ENCODE peak calls at places on chromosomes 16 and 17, in six cellular contexts. R is spleen; L is esophagus squamous epithelium; P is prostate gland; Q is neural progenitor cell; D is CD4-positive, CD25-positive, alpha-beta regulatory T cell. T is an unnamed sample.

GRCh38 chr17:74337834-74338500 is 11.9 kb downstream of the KIF19 start:
- DNase-seq in L (no peak), R (no peak), P (no peak), Q (no peak), D (no peak), T (no peak)

GRCh38 chr17:35790826-35791225 is 4.6 kb downstream of the MMP28 start:
- DNase-seq in P (no peak), Q (no peak), R (no peak), D (no peak), L (no peak), T (no peak)

GRCh38 chr16:66508261-66508913 is 41.5 kb downstream of the TK2 start:
- DNase-seq in Q (no peak), R (peak), L (no peak), P (peak), D (no peak), T (no peak)

GRCh38 chr17:78057113-78057740 is 71.3 kb downstream of the TMC6 start:
- DNase-seq in L (no peak), Q (no peak), P (no peak), D (no peak), R (no peak), T (no peak)

GRCh38 chr16:3637371-3637923 is 17.0 kb upstream of the DNASE1 start:
- DNase-seq in D (no peak), P (no peak), R (peak), Q (no peak), L (no peak), T (no peak)

GRCh38 chr17:8162997-8163977 is 539 bp upstream of the VAMP2 start:
- DNase-seq in L (no peak), D (no peak), R (peak), P (no peak), Q (peak), T (peak)

GRCh38 chr16:86669937-86670772 is 91.8 kb downstream of the FOXL1 start:
- DNase-seq in R (no peak), D (no peak), L (no peak), Q (peak), P (no peak), T (peak)

GRCh38 chr17:72661093-72661944 is 431.2 kb downstream of the SLC39A11 start:
- DNase-seq in Q (no peak), P (peak), D (no peak), R (no peak), L (no peak), T (no peak)

GRCh38 chr17:81508639-81509047 is 4.0 kb downstream of the ACTG1 start:
- DNase-seq in R (no peak), Q (no peak), L (no peak), D (no peak), P (no peak), T (no peak)

GRCh38 chr16:84396537-84397008 is 28.2 kb downstream of the ATP2C2 start:
- DNase-seq in Q (peak), D (no peak), P (peak), L (no peak), R (no peak), T (no peak)

GRCh38 chr16:57464523-57464922 is 2.0 kb downstream of the POLR2C start:
- DNase-seq in D (no peak), L (no peak), P (no peak), Q (no peak), R (no peak), T (peak)

DNA sequence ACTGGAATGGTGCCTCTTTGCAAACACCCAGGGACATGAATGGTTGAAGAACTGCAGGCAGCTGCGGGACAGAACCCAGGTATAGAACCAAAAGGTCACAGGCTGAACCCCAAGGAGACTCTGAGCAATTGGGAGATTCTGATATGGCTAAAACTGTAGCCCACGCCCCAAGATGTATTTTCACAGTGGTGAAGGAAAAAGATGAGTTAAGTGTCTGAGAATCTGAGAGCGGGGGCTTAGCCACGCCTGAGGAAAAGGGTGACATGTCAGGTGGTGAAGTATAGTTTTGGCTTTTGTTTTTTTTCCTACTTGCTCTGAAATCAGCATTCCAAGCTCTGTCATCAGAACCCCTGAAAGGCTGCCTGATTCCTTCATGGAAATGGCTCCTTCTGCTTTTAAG is 73.2 kb downstream of the AKAP1 start:
- DNase-seq in P (peak), D (no peak), Q (no peak), L (no peak), R (no peak), T (no peak)
- H3K27ac ChIP-seq in P (no peak), D (no peak), Q (no peak), L (no peak), R (no peak), T (no peak)

DNA sequence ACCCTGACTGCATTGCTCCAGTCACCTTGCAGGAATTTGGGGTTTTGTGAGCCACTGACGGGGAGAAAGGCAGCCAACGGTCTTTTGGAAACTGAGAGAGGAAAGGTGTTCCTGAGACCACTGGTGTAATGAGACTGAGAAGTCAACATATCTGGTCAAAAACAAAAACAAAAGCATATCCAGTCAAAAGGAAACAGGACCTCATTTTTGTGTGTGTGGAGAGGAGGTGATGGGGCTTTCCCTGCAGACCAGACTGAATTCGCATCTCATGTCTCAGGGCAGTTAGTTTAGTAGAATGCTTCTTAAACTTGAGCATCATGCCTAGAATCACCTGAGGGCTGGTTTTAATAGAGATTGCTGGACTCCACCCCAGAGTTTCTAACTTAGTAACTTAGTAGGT is 198.4 kb downstream of the COPRS start:
- DNase-seq in L (no peak), D (no peak), R (no peak), Q (no peak), P (no peak), T (no peak)
- H3K4me3 ChIP-seq in L (no peak), D (no peak), R (no peak), Q (no peak), P (no peak), T (no peak)

GRCh38 chr17:75785016-75785769 is 587 bp downstream of the UNK start:
- DNase-seq in Q (peak), P (peak), R (peak), D (peak), L (peak), T (peak)
- H3K27ac ChIP-seq in Q (peak), P (peak), R (peak), D (peak), L (peak), T (peak)

GRCh38 chr17:43784628-43785101 is 4.4 kb downstream of the CFAP97D1 start:
- DNase-seq in D (no peak), L (no peak), Q (no peak), P (no peak), R (no peak), T (no peak)
- H3K4me3 ChIP-seq in D (no peak), L (no peak), Q (no peak), P (no peak), R (no peak), T (no peak)

DNA sequence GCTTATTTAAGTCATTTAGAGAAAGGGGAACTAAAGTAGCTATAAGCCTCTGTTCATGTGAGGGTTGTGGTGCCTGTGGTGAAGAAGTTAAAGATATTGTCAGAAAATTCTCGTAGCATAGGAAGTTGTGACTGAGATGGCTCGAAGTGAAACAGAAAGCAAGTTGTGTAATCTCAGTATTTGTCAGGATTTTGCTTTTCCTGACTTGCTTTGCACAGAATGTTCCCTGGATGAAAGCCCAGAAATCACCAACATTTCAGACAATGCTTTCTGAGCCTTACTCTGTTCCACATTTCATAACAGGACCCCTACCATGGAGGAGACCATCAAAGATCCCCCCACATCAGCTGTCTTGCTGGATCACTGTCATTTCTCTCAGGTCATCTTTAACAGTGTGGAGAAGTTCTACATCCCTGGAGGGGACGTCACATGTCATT is 10.6 kb downstream of the CALCOCO2 start:
- DNase-seq in P (peak), L (no peak), D (no peak), R (no peak), Q (no peak), T (no peak)
- H3K27ac ChIP-seq in P (peak), L (peak), D (peak), R (peak), Q (no peak), T (peak)

DNA sequence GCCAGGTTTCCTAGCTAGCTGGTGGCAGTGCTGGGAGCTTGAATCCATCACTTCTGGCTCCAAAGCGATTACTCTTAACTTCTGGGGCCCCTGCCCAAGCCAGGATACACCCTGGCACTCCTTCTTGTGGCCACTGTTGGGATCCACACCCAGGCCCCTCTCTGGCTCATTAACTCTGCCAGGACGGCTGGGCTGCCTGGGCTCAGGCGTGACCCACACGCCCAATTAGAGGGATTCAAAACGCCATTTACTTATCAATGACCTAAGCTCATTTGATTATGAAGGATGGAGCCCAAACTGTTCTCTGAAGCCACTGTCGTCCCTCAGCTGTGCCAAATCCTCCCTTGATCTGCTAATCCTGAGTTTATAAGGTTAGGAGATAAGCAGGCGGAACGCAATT is 79.7 kb upstream of the BRD7 start:
- DNase-seq in D (no peak), R (no peak), L (no peak), P (no peak), Q (peak), T (no peak)
- H3K4me3 ChIP-seq in D (no peak), R (no peak), L (no peak), P (no peak), Q (no peak), T (no peak)

GRCh38 chr16:79792952-79793351 is 192.4 kb upstream of the MAF start:
- DNase-seq in Q (no peak), P (no peak), L (no peak), D (no peak), R (no peak), T (no peak)
- H3K27ac ChIP-seq in Q (no peak), P (no peak), L (no peak), D (no peak), R (no peak), T (no peak)